ENCODE peak calls at places on chromosomes 12 and 14, in nine cellular contexts. One of them, this sample, is unnamed.

GRCh38 chr12:126492181-126492580 is 1426.9 kb downstream of the AACS start:
- DNase-seq in osteocyte: no peak
- DNase-seq in right lobe of liver: no peak
- DNase-seq in astrocyte of the spinal cord: no peak
- DNase-seq in kidney epithelial cell: no peak
- DNase-seq in cardiac muscle cell: peak; percentile 1
- DNase-seq in WTC11: no peak
- DNase-seq in OCI-LY7: no peak
- DNase-seq in GM12865: no peak
- DNase-seq in this sample: no peak

GRCh38 chr14:32186248-32186647 is 15.6 kb upstream of the RNU6-7 start:
- DNase-seq in osteocyte: no peak
- DNase-seq in right lobe of liver: no peak
- DNase-seq in astrocyte of the spinal cord: no peak
- DNase-seq in kidney epithelial cell: no peak
- DNase-seq in cardiac muscle cell: no peak
- DNase-seq in WTC11: no peak
- DNase-seq in OCI-LY7: peak; percentile 27
- DNase-seq in GM12865: peak; percentile 17
- DNase-seq in this sample: no peak

GRCh38 chr14:84340938-84341337 is 1189.0 kb upstream of the FLRT2 start:
- DNase-seq in osteocyte: no peak
- DNase-seq in right lobe of liver: no peak
- DNase-seq in astrocyte of the spinal cord: peak; percentile 36
- DNase-seq in kidney epithelial cell: peak; percentile 14
- DNase-seq in cardiac muscle cell: no peak
- DNase-seq in WTC11: no peak
- DNase-seq in OCI-LY7: no peak
- DNase-seq in GM12865: no peak
- DNase-seq in this sample: no peak

GRCh38 chr12:14803830-14804160 is 325 bp downstream of the C12orf60 start:
- DNase-seq in osteocyte: no peak
- DNase-seq in right lobe of liver: no peak
- DNase-seq in astrocyte of the spinal cord: no peak
- DNase-seq in kidney epithelial cell: no peak
- DNase-seq in cardiac muscle cell: no peak
- DNase-seq in WTC11: no peak
- DNase-seq in OCI-LY7: no peak
- DNase-seq in GM12865: no peak
- DNase-seq in this sample: no peak

GRCh38 chr12:76422878-76423438 is 74.7 kb upstream of the BBS10 start:
- DNase-seq in osteocyte: no peak
- DNase-seq in right lobe of liver: no peak
- DNase-seq in astrocyte of the spinal cord: peak; percentile 69
- DNase-seq in kidney epithelial cell: no peak
- DNase-seq in cardiac muscle cell: no peak
- DNase-seq in WTC11: no peak
- DNase-seq in OCI-LY7: no peak
- DNase-seq in GM12865: no peak
- DNase-seq in this sample: no peak

GRCh38 chr12:6921539-6921938 is 6.2 kb upstream of the ATN1 start:
- DNase-seq in osteocyte: no peak
- DNase-seq in right lobe of liver: no peak
- DNase-seq in astrocyte of the spinal cord: no peak
- DNase-seq in kidney epithelial cell: no peak
- DNase-seq in cardiac muscle cell: no peak
- DNase-seq in WTC11: no peak
- DNase-seq in OCI-LY7: no peak
- DNase-seq in GM12865: no peak
- DNase-seq in this sample: no peak

GRCh38 chr12:57130941-57131340 is 2.7 kb downstream of the LRP1 start:
- DNase-seq in osteocyte: no peak
- DNase-seq in right lobe of liver: no peak
- DNase-seq in astrocyte of the spinal cord: no peak
- DNase-seq in kidney epithelial cell: no peak
- DNase-seq in cardiac muscle cell: no peak
- DNase-seq in WTC11: no peak
- DNase-seq in OCI-LY7: no peak
- DNase-seq in GM12865: no peak
- DNase-seq in this sample: no peak

GRCh38 chr14:79011091-79011919 is 841.1 kb downstream of the NRXN3 start:
- DNase-seq in osteocyte: no peak
- DNase-seq in right lobe of liver: no peak
- DNase-seq in astrocyte of the spinal cord: peak; percentile 81
- DNase-seq in kidney epithelial cell: no peak
- DNase-seq in cardiac muscle cell: peak; percentile 57
- DNase-seq in WTC11: no peak
- DNase-seq in OCI-LY7: peak; percentile 44
- DNase-seq in GM12865: peak; percentile 45
- DNase-seq in this sample: peak; percentile 13

GRCh38 chr14:24368562-24369252 is 723 bp downstream of the NFATC4 start:
- DNase-seq in osteocyte: peak; percentile 91
- DNase-seq in right lobe of liver: no peak
- DNase-seq in astrocyte of the spinal cord: peak; percentile 59
- DNase-seq in kidney epithelial cell: no peak
- DNase-seq in cardiac muscle cell: peak; percentile 74
- DNase-seq in WTC11: peak; percentile 82
- DNase-seq in OCI-LY7: peak; percentile 53
- DNase-seq in GM12865: no peak
- DNase-seq in this sample: peak; percentile 82

GRCh38 chr12:53097207-53097563 is 282 bp upstream of the IGFBP6 start:
- DNase-seq in osteocyte: no peak
- DNase-seq in right lobe of liver: no peak
- DNase-seq in astrocyte of the spinal cord: peak; percentile 24
- DNase-seq in kidney epithelial cell: no peak
- DNase-seq in cardiac muscle cell: no peak
- DNase-seq in WTC11: peak; percentile 42
- DNase-seq in OCI-LY7: no peak
- DNase-seq in GM12865: no peak
- DNase-seq in this sample: no peak

GRCh38 chr12:27610380-27610779 is 85.9 kb upstream of the REP15 start:
- DNase-seq in osteocyte: no peak
- DNase-seq in right lobe of liver: no peak
- DNase-seq in astrocyte of the spinal cord: peak; percentile 77
- DNase-seq in kidney epithelial cell: no peak
- DNase-seq in cardiac muscle cell: no peak
- DNase-seq in WTC11: no peak
- DNase-seq in OCI-LY7: no peak
- DNase-seq in GM12865: no peak
- DNase-seq in this sample: no peak

GRCh38 chr12:127690161-127690560 is 576.8 kb upstream of the TMEM132C start:
- DNase-seq in osteocyte: no peak
- DNase-seq in right lobe of liver: no peak
- DNase-seq in astrocyte of the spinal cord: no peak
- DNase-seq in kidney epithelial cell: no peak
- DNase-seq in cardiac muscle cell: peak; percentile 13
- DNase-seq in WTC11: no peak
- DNase-seq in OCI-LY7: peak; percentile 5
- DNase-seq in GM12865: no peak
- DNase-seq in this sample: no peak

GRCh38 chr14:68146812-68147211 is 327.2 kb downstream of the RAD51B start:
- DNase-seq in osteocyte: no peak
- DNase-seq in right lobe of liver: no peak
- DNase-seq in astrocyte of the spinal cord: peak; percentile 98
- DNase-seq in kidney epithelial cell: peak; percentile 94
- DNase-seq in cardiac muscle cell: no peak
- DNase-seq in WTC11: no peak
- DNase-seq in OCI-LY7: no peak
- DNase-seq in GM12865: no peak
- DNase-seq in this sample: no peak

GRCh38 chr12:48978741-48979601 is 849 bp downstream of the WNT1 start:
- DNase-seq in osteocyte: no peak
- DNase-seq in right lobe of liver: no peak
- DNase-seq in astrocyte of the spinal cord: no peak
- DNase-seq in kidney epithelial cell: no peak
- DNase-seq in cardiac muscle cell: no peak
- DNase-seq in WTC11: no peak
- DNase-seq in OCI-LY7: no peak
- DNase-seq in GM12865: no peak
- DNase-seq in this sample: no peak

GRCh38 chr12:122001379-122002209 is 20.1 kb upstream of the BCL7A start:
- DNase-seq in osteocyte: no peak
- DNase-seq in right lobe of liver: no peak
- DNase-seq in astrocyte of the spinal cord: no peak
- DNase-seq in kidney epithelial cell: no peak
- DNase-seq in cardiac muscle cell: no peak
- DNase-seq in WTC11: no peak
- DNase-seq in OCI-LY7: no peak
- DNase-seq in GM12865: no peak
- DNase-seq in this sample: no peak

GRCh38 chr14:92040431-92041040 is 677 bp upstream of the TRIP11 start:
- DNase-seq in osteocyte: peak; percentile 15
- DNase-seq in right lobe of liver: no peak
- DNase-seq in astrocyte of the spinal cord: peak; percentile 35
- DNase-seq in kidney epithelial cell: peak; percentile 4
- DNase-seq in cardiac muscle cell: peak; percentile 12
- DNase-seq in WTC11: no peak
- DNase-seq in OCI-LY7: peak; percentile 48
- DNase-seq in GM12865: peak; percentile 52
- DNase-seq in this sample: no peak

GRCh38 chr12:121894633-121895032 is 6.0 kb downstream of the PSMD9 start:
- DNase-seq in osteocyte: no peak
- DNase-seq in right lobe of liver: no peak
- DNase-seq in astrocyte of the spinal cord: peak; percentile 52
- DNase-seq in kidney epithelial cell: no peak
- DNase-seq in cardiac muscle cell: peak; percentile 23
- DNase-seq in WTC11: peak; percentile 30
- DNase-seq in OCI-LY7: peak; percentile 72
- DNase-seq in GM12865: peak; percentile 22
- DNase-seq in this sample: peak; percentile 37

GRCh38 chr14:52023518-52023917 is 34.2 kb downstream of the RTRAF start:
- DNase-seq in osteocyte: no peak
- DNase-seq in right lobe of liver: no peak
- DNase-seq in astrocyte of the spinal cord: peak; percentile 86
- DNase-seq in kidney epithelial cell: no peak
- DNase-seq in cardiac muscle cell: no peak
- DNase-seq in WTC11: no peak
- DNase-seq in OCI-LY7: no peak
- DNase-seq in GM12865: no peak
- DNase-seq in this sample: no peak

GRCh38 chr12:50326636-50327284 is 43.4 kb upstream of the LIMA1 start:
- DNase-seq in osteocyte: no peak
- DNase-seq in right lobe of liver: no peak
- DNase-seq in astrocyte of the spinal cord: peak; percentile 79
- DNase-seq in kidney epithelial cell: no peak
- DNase-seq in cardiac muscle cell: no peak
- DNase-seq in WTC11: no peak
- DNase-seq in OCI-LY7: no peak
- DNase-seq in GM12865: no peak
- DNase-seq in this sample: no peak
- TF ChIP-seq CTCF in osteocyte: no peak
- TF ChIP-seq CTCF in right lobe of liver: no peak
- TF ChIP-seq CTCF in astrocyte of the spinal cord: no peak
- TF ChIP-seq CTCF in kidney epithelial cell: no peak
- TF ChIP-seq CTCF in cardiac muscle cell: no peak
- TF ChIP-seq CTCF in WTC11: no peak
- TF ChIP-seq CTCF in OCI-LY7: no peak
- TF ChIP-seq CTCF in GM12865: no peak
- TF ChIP-seq CTCF in this sample: no peak

GRCh38 chr12:64610660-64611429 is 550 bp downstream of the RASSF3 start:
- DNase-seq in osteocyte: peak; percentile 85
- DNase-seq in right lobe of liver: peak; percentile 78
- DNase-seq in astrocyte of the spinal cord: peak; percentile 59
- DNase-seq in kidney epithelial cell: no peak
- DNase-seq in cardiac muscle cell: peak; percentile 69
- DNase-seq in WTC11: peak; percentile 73
- DNase-seq in OCI-LY7: peak; percentile 86
- DNase-seq in GM12865: peak; percentile 93
- DNase-seq in this sample: peak; percentile 81

GRCh38 chr12:64611430-64612286 is 1.4 kb downstream of the RASSF3 start:
- DNase-seq in osteocyte: no peak
- DNase-seq in right lobe of liver: peak; percentile 63
- DNase-seq in astrocyte of the spinal cord: peak; percentile 36
- DNase-seq in kidney epithelial cell: no peak
- DNase-seq in cardiac muscle cell: peak; percentile 42
- DNase-seq in WTC11: peak; percentile 13
- DNase-seq in OCI-LY7: peak; percentile 37
- DNase-seq in GM12865: peak; percentile 62
- DNase-seq in this sample: peak; percentile 25

GRCh38 chr12:64610092-64610659 is at the start of gene RASSF3:
- DNase-seq in osteocyte: peak; percentile 88
- DNase-seq in right lobe of liver: peak; percentile 85
- DNase-seq in astrocyte of the spinal cord: peak; percentile 72
- DNase-seq in kidney epithelial cell: no peak
- DNase-seq in cardiac muscle cell: peak; percentile 88
- DNase-seq in WTC11: peak; percentile 85
- DNase-seq in OCI-LY7: peak; percentile 91
- DNase-seq in GM12865: peak; percentile 92
- DNase-seq in this sample: peak; percentile 84

GRCh38 chr12:64609543-64610091 is 678 bp upstream of the RASSF3 start:
- DNase-seq in osteocyte: no peak
- DNase-seq in right lobe of liver: no peak
- DNase-seq in astrocyte of the spinal cord: peak; percentile 41
- DNase-seq in kidney epithelial cell: no peak
- DNase-seq in cardiac muscle cell: peak; percentile 19
- DNase-seq in WTC11: no peak
- DNase-seq in OCI-LY7: peak; percentile 46
- DNase-seq in GM12865: no peak
- DNase-seq in this sample: peak; percentile 12

GRCh38 chr12:64608901-64609542 is 1.3 kb upstream of the RASSF3 start:
- DNase-seq in osteocyte: no peak
- DNase-seq in right lobe of liver: no peak
- DNase-seq in astrocyte of the spinal cord: peak; percentile 56
- DNase-seq in kidney epithelial cell: no peak
- DNase-seq in cardiac muscle cell: peak; percentile 30
- DNase-seq in WTC11: no peak
- DNase-seq in OCI-LY7: peak; percentile 73
- DNase-seq in GM12865: peak; percentile 72
- DNase-seq in this sample: peak; percentile 39
- TF ChIP-seq CTCF in osteocyte: peak; percentile 35
- TF ChIP-seq CTCF in right lobe of liver: no peak
- TF ChIP-seq CTCF in astrocyte of the spinal cord: peak; percentile 28
- TF ChIP-seq CTCF in kidney epithelial cell: peak; percentile 10
- TF ChIP-seq CTCF in cardiac muscle cell: peak; percentile 20
- TF ChIP-seq CTCF in WTC11: no peak
- TF ChIP-seq CTCF in OCI-LY7: peak; percentile 44
- TF ChIP-seq CTCF in GM12865: no peak
- TF ChIP-seq CTCF in this sample: peak; percentile 33

DNA sequence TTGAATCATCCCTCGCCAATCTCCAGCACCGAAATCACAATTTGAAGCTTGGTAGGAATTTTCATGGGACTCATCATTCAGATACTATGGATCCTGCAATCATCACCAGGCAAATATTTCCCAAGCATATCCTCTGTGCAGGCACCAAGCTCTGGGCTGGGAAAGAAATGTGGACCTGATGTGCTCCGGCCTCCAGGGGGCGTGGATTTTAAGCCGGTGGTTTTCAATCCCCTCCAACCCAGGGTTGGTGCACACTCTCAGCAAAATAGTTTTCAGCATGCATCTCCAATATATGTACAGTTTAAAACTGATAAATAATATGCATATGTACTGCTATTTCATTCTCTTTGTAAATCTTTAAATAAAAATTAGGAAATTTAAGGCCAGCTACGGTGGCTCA is 98.9 kb downstream of the RBM19 start:
- DNase-seq in osteocyte: no peak
- DNase-seq in right lobe of liver: no peak
- DNase-seq in astrocyte of the spinal cord: no peak
- DNase-seq in kidney epithelial cell: no peak
- DNase-seq in cardiac muscle cell: no peak
- DNase-seq in WTC11: peak; percentile 62
- DNase-seq in OCI-LY7: no peak
- DNase-seq in GM12865: no peak
- DNase-seq in this sample: peak; percentile 43
- TF ChIP-seq CTCF in osteocyte: peak; percentile 47
- TF ChIP-seq CTCF in right lobe of liver: no peak
- TF ChIP-seq CTCF in astrocyte of the spinal cord: peak; percentile 65
- TF ChIP-seq CTCF in kidney epithelial cell: peak; percentile 50
- TF ChIP-seq CTCF in cardiac muscle cell: peak; percentile 53
- TF ChIP-seq CTCF in WTC11: peak; percentile 26
- TF ChIP-seq CTCF in OCI-LY7: peak; percentile 59
- TF ChIP-seq CTCF in GM12865: peak; percentile 7
- TF ChIP-seq CTCF in this sample: peak; percentile 60

GRCh38 chr14:76770521-76771431 is 9.5 kb downstream of the VASH1 start:
- DNase-seq in osteocyte: peak; percentile 65
- DNase-seq in right lobe of liver: no peak
- DNase-seq in astrocyte of the spinal cord: no peak
- DNase-seq in kidney epithelial cell: no peak
- DNase-seq in cardiac muscle cell: no peak
- DNase-seq in WTC11: no peak
- DNase-seq in OCI-LY7: no peak
- DNase-seq in GM12865: no peak
- DNase-seq in this sample: no peak
- TF ChIP-seq CTCF in osteocyte: no peak
- TF ChIP-seq CTCF in right lobe of liver: no peak
- TF ChIP-seq CTCF in astrocyte of the spinal cord: no peak
- TF ChIP-seq CTCF in kidney epithelial cell: no peak
- TF ChIP-seq CTCF in cardiac muscle cell: no peak
- TF ChIP-seq CTCF in WTC11: no peak
- TF ChIP-seq CTCF in OCI-LY7: no peak
- TF ChIP-seq CTCF in GM12865: no peak
- TF ChIP-seq CTCF in this sample: no peak

This sample was measured in BE2C.